ENCODE peak calls at places on chromosome 5, in six cellular contexts. One of them, this sample, is unnamed. For H3K36me3, the result is how much of the 10 kb centered on the place peaks cover.

GRCh38 chr5:73748510-73749410 is 122.8 kb downstream of the ARHGEF28 start:
- DNase-seq in H1: no peak
- DNase-seq in HCT116: no peak
- DNase-seq in K562: no peak
- DNase-seq in HepG2: no peak
- DNase-seq in GM12878: no peak
- DNase-seq in this sample: no peak

GRCh38 chr5:178296066-178296465 is 63.5 kb upstream of the PHYKPL start:
- DNase-seq in K562: no peak
- DNase-seq in HepG2: no peak
- DNase-seq in H1: no peak
- DNase-seq in GM12878: no peak
- DNase-seq in HCT116: no peak
- DNase-seq in this sample: no peak

GRCh38 chr5:87674235-87674634 is 261.5 kb upstream of the CCNH start:
- DNase-seq in H1: no peak
- DNase-seq in GM12878: no peak
- DNase-seq in HCT116: no peak
- DNase-seq in K562: no peak
- DNase-seq in HepG2: no peak
- DNase-seq in this sample: no peak

GRCh38 chr5:146474040-146474439 is 26.9 kb downstream of the TCERG1 start:
- DNase-seq in GM12878: no peak
- DNase-seq in K562: no peak
- DNase-seq in HepG2: no peak
- DNase-seq in HCT116: no peak
- DNase-seq in H1: no peak
- DNase-seq in this sample: no peak

GRCh38 chr5:124736111-124736813 is 10.2 kb downstream of the ZNF608 start:
- DNase-seq in HepG2: no peak
- DNase-seq in HCT116: no peak
- DNase-seq in H1: no peak
- DNase-seq in GM12878: no peak
- DNase-seq in K562: no peak
- DNase-seq in this sample: no peak

GRCh38 chr5:54558362-54558761 is 40.8 kb downstream of the SNX18 start:
- DNase-seq in HCT116: no peak
- DNase-seq in K562: no peak
- DNase-seq in H1: no peak
- DNase-seq in GM12878: no peak
- DNase-seq in HepG2: no peak
- DNase-seq in this sample: no peak

GRCh38 chr5:104429911-104430310 is 867.3 kb upstream of the NUDT12 start:
- DNase-seq in GM12878: no peak
- DNase-seq in K562: no peak
- DNase-seq in H1: no peak
- DNase-seq in HCT116: no peak
- DNase-seq in HepG2: no peak
- DNase-seq in this sample: no peak

GRCh38 chr5:80877592-80877991 is 82.6 kb upstream of the RASGRF2 start:
- DNase-seq in GM12878: no peak
- DNase-seq in HepG2: no peak
- DNase-seq in HCT116: no peak
- DNase-seq in K562: no peak
- DNase-seq in H1: no peak
- DNase-seq in this sample: no peak

GRCh38 chr5:41863871-41864486 is 6.2 kb downstream of the OXCT1 start:
- DNase-seq in GM12878: no peak
- DNase-seq in H1: no peak
- DNase-seq in HepG2: no peak
- DNase-seq in HCT116: no peak
- DNase-seq in K562: no peak
- DNase-seq in this sample: no peak

GRCh38 chr5:68362331-68362730 is 146.8 kb downstream of the PIK3R1 start:
- DNase-seq in HCT116: no peak
- DNase-seq in K562: no peak
- DNase-seq in HepG2: no peak
- DNase-seq in H1: no peak
- DNase-seq in GM12878: no peak
- DNase-seq in this sample: no peak

GRCh38 chr5:58259685-58260152 is 200.2 kb downstream of the PLK2 start:
- DNase-seq in GM12878: no peak
- DNase-seq in HCT116: peak
- DNase-seq in K562: no peak
- DNase-seq in H1: no peak
- DNase-seq in HepG2: peak
- DNase-seq in this sample: peak

GRCh38 chr5:28914302-28914701 is 1875.9 kb upstream of the CDH9 start:
- DNase-seq in GM12878: no peak
- DNase-seq in HCT116: no peak
- DNase-seq in H1: no peak
- DNase-seq in HepG2: no peak
- DNase-seq in K562: no peak
- DNase-seq in this sample: no peak

GRCh38 chr5:78600656-78601452 is 47.7 kb downstream of the LHFPL2 start:
- DNase-seq in H1: no peak
- DNase-seq in HepG2: no peak
- DNase-seq in GM12878: no peak
- DNase-seq in K562: no peak
- DNase-seq in HCT116: no peak
- DNase-seq in this sample: no peak

GRCh38 chr5:55920784-55921183 is 69.6 kb downstream of the IL31RA start:
- DNase-seq in HepG2: no peak
- DNase-seq in GM12878: no peak
- DNase-seq in H1: peak
- DNase-seq in HCT116: no peak
- DNase-seq in K562: no peak
- DNase-seq in this sample: no peak

GRCh38 chr5:174991807-174992308 is 267.5 kb downstream of the MSX2 start:
- DNase-seq in GM12878: no peak
- DNase-seq in HepG2: no peak
- DNase-seq in HCT116: no peak
- DNase-seq in H1: no peak
- DNase-seq in K562: no peak
- DNase-seq in this sample: no peak

GRCh38 chr5:39176740-39177628 is 42.4 kb downstream of the FYB1 start:
- DNase-seq in HCT116: no peak
- DNase-seq in GM12878: peak
- DNase-seq in K562: no peak
- DNase-seq in H1: no peak
- DNase-seq in HepG2: no peak
- DNase-seq in this sample: no peak

GRCh38 chr5:171863928-171864327 is 78.3 kb downstream of the SMIM23 start:
- DNase-seq in HepG2: no peak
- DNase-seq in K562: no peak
- DNase-seq in GM12878: no peak
- DNase-seq in HCT116: no peak
- DNase-seq in H1: no peak
- DNase-seq in this sample: no peak

GRCh38 chr5:132057498-132058255 is 2.8 kb upstream of the IL3 start:
- DNase-seq in HCT116: no peak
- DNase-seq in HepG2: no peak
- DNase-seq in H1: peak
- DNase-seq in GM12878: no peak
- DNase-seq in K562: no peak
- DNase-seq in this sample: no peak

GRCh38 chr5:142726188-142726731 is 40.4 kb upstream of the FGF1 start:
- DNase-seq in GM12878: peak
- DNase-seq in HCT116: no peak
- DNase-seq in K562: no peak
- DNase-seq in HepG2: no peak
- DNase-seq in H1: no peak
- DNase-seq in this sample: no peak

GRCh38 chr5:122180863-122181519 is 51.6 kb downstream of the ZNF474 start:
- DNase-seq in HepG2: no peak
- DNase-seq in K562: no peak
- DNase-seq in H1: no peak
- DNase-seq in GM12878: no peak
- DNase-seq in HCT116: no peak
- DNase-seq in this sample: no peak

GRCh38 chr5:11449217-11449616 is 455.0 kb downstream of the CTNND2 start:
- DNase-seq in HCT116: no peak
- DNase-seq in GM12878: no peak
- DNase-seq in H1: no peak
- DNase-seq in K562: no peak
- DNase-seq in HepG2: no peak
- DNase-seq in this sample: no peak

GRCh38 chr5:174724484-174725260 is at the start of gene MSX2:
- DNase-seq in HCT116: peak
- DNase-seq in HepG2: no peak
- DNase-seq in GM12878: no peak
- DNase-seq in K562: peak
- DNase-seq in H1: peak
- DNase-seq in this sample: peak

GRCh38 chr5:98663521-98663920 is 109.9 kb upstream of the RGMB start:
- DNase-seq in HepG2: no peak
- DNase-seq in K562: no peak
- DNase-seq in H1: no peak
- DNase-seq in GM12878: no peak
- DNase-seq in HCT116: no peak
- DNase-seq in this sample: no peak

GRCh38 chr5:54651482-54652076 is 134.0 kb downstream of the SNX18 start:
- DNase-seq in K562: no peak
- DNase-seq in HepG2: no peak
- DNase-seq in H1: no peak
- DNase-seq in HCT116: no peak
- DNase-seq in GM12878: no peak
- DNase-seq in this sample: no peak

GRCh38 chr5:6904822-6905221 is 191.6 kb downstream of the TENT4A start:
- DNase-seq in H1: no peak
- DNase-seq in HepG2: no peak
- DNase-seq in K562: no peak
- DNase-seq in GM12878: no peak
- DNase-seq in HCT116: no peak
- DNase-seq in this sample: no peak

GRCh38 chr5:42840842-42841574 is 29.3 kb upstream of the SELENOP start:
- DNase-seq in H1: no peak
- DNase-seq in K562: no peak
- DNase-seq in HCT116: no peak
- DNase-seq in HepG2: no peak
- DNase-seq in GM12878: no peak
- DNase-seq in this sample: no peak

GRCh38 chr5:83914662-83915418 is 194.2 kb upstream of the HAPLN1 start:
- DNase-seq in K562: no peak
- DNase-seq in HepG2: no peak
- DNase-seq in HCT116: no peak
- DNase-seq in H1: no peak
- DNase-seq in GM12878: no peak
- DNase-seq in this sample: no peak

GRCh38 chr5:141515946-141516647 is 27.2 kb downstream of the PCDHGC5 start:
- DNase-seq in K562: no peak
- DNase-seq in GM12878: no peak
- DNase-seq in HepG2: no peak
- DNase-seq in HCT116: no peak
- DNase-seq in H1: no peak
- DNase-seq in this sample: no peak

GRCh38 chr5:153237671-153238332 is 252.7 kb upstream of the GRIA1 start:
- DNase-seq in HCT116: no peak
- DNase-seq in HepG2: no peak
- DNase-seq in H1: no peak
- DNase-seq in GM12878: no peak
- DNase-seq in K562: no peak
- DNase-seq in this sample: no peak

GRCh38 chr5:149675467-149676201 is 54.5 kb upstream of the PPARGC1B start:
- DNase-seq in H1: no peak
- DNase-seq in HCT116: no peak
- DNase-seq in K562: no peak
- DNase-seq in HepG2: no peak
- DNase-seq in GM12878: no peak
- DNase-seq in this sample: no peak
- TF ChIP-seq YY1 in H1: no peak
- TF ChIP-seq YY1 in HCT116: no peak
- TF ChIP-seq YY1 in K562: no peak
- TF ChIP-seq YY1 in HepG2: no peak
- TF ChIP-seq YY1 in GM12878: no peak
- TF ChIP-seq YY1 in this sample: no peak

DNA sequence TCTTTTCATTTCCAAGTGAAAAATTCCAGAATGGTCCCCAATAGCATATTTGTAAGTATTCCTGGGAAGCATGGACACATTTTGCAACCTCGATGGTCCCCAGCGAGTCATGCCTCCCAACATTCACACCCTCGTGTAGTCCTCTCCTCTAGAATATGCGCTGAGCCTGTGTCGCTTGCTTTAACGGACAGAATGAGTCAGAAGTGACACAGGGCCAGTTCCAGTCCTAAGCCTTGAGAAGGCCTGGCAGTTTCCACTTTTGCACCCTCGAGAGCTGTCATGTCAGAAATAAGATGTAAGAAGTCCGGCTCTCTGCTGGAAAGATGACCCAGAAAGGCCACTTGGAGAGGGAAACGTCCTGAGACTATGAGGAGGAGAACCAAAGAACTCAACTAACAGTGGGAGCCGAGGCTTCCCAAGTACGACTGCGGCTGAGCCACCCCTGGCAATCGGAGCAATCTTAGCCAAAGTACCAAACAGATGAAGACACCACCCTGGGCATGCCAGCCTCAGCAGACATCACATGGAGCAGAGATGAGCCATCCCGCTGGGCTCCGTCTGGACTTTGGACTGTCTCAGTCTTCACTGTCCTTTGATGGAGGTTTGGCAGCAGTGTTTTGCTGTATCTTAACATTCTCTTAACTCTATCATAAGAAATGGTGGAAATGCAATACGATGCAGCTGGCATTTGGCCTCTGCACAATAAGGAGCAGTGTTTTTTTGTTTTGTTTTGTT is 42.6 kb upstream of the GFPT2 start:
- DNase-seq in HCT116: no peak
- DNase-seq in HepG2: no peak
- DNase-seq in GM12878: no peak
- DNase-seq in K562: peak
- DNase-seq in H1: no peak
- DNase-seq in this sample: no peak
- TF ChIP-seq ZNF274 in HCT116: no peak
- TF ChIP-seq ZNF274 in HepG2: no peak
- TF ChIP-seq ZNF274 in GM12878: no peak
- TF ChIP-seq ZNF274 in K562: no peak
- TF ChIP-seq ZNF274 in H1: no peak
- TF ChIP-seq ZNF274 in this sample: no peak

DNA sequence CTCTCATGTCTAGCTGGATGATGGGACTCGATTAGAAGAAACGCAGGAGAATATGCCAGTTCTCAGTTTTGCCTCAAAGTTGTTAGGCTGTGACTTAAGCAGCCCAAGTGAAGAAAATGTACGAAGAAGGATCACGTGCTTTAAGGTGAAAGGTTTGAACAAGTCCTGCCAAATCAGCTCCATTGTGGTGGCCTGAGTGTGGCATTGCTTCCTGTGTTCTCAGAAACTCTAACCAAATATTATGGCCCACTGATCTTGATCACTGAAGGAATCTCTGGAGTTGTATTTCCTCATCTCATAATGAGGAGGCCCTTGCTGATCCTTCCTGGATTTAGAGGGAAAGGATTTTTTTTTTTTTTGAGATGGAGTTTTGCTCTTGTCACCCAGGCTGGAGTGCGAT is 44.0 kb downstream of the OTULIN start:
- DNase-seq in HCT116: no peak
- DNase-seq in GM12878: no peak
- DNase-seq in HepG2: no peak
- DNase-seq in K562: no peak
- DNase-seq in H1: no peak
- DNase-seq in this sample: no peak
- H3K36me3 ChIP-seq in HCT116: under half
- H3K36me3 ChIP-seq in GM12878: under half
- H3K36me3 ChIP-seq in HepG2: half or more
- H3K36me3 ChIP-seq in K562: half or more
- H3K36me3 ChIP-seq in H1: under half
- H3K36me3 ChIP-seq in this sample: half or more

GRCh38 chr5:115033861-115034260 is 135.8 kb downstream of the TRIM36 start:
- DNase-seq in HCT116: no peak
- DNase-seq in HepG2: peak
- DNase-seq in H1: peak
- DNase-seq in K562: no peak
- DNase-seq in GM12878: no peak
- DNase-seq in this sample: peak
- TF ChIP-seq YY1 in HCT116: no peak
- TF ChIP-seq YY1 in HepG2: no peak
- TF ChIP-seq YY1 in H1: no peak
- TF ChIP-seq YY1 in K562: no peak
- TF ChIP-seq YY1 in GM12878: no peak
- TF ChIP-seq YY1 in this sample: no peak

This sample was measured in NT2/D1.